ENCODE peak calls at places on chromosomes 4 and X, in four cellular contexts. F is A549, P is GM12878, A is HepG2. T is an unnamed sample.

GRCh38 chrX:130165181-130165702 is 399 bp downstream of the AIFM1 start:
- DNase-seq in F (no peak), P (no peak), A (peak), T (no peak)

GRCh38 chrX:100745806-100746537 is 14.1 kb upstream of the SYTL4 start:
- DNase-seq in F (no peak), P (no peak), A (no peak), T (no peak)

GRCh38 chrX:55767100-55767499 is 49.6 kb downstream of the RRAGB start:
- DNase-seq in F (no peak), P (no peak), A (no peak), T (no peak)

GRCh38 chr4:180675368-180675675 is 1567.9 kb upstream of the TENM3 start:
- DNase-seq in F (no peak), P (no peak), A (no peak), T (no peak)

GRCh38 chr4:19300213-19300612 is 951.5 kb upstream of the SLIT2 start:
- DNase-seq in F (no peak), P (no peak), A (no peak), T (no peak)

GRCh38 chr4:91812319-91812718 is 491.4 kb upstream of the GRID2 start:
- DNase-seq in F (no peak), P (no peak), A (no peak), T (no peak)

GRCh38 chr4:185115827-185116232 is 27.2 kb upstream of the SLC25A4 start:
- DNase-seq in F (peak), P (no peak), A (peak), T (peak)

GRCh38 chr4:106502106-106502699 is 133.6 kb upstream of the GIMD1 start:
- DNase-seq in F (peak), P (no peak), A (peak), T (peak)

GRCh38 chrX:23317799-23318724 is 16.6 kb upstream of the PTCHD1 start:
- DNase-seq in F (peak), P (no peak), A (no peak), T (peak)

GRCh38 chrX:39577976-39578962 is 519.5 kb downstream of the BCOR start:
- DNase-seq in F (no peak), P (peak), A (no peak), T (no peak)

GRCh38 chr4:184265566-184266351 is 48.1 kb upstream of the ENPP6 start:
- DNase-seq in F (peak), P (no peak), A (no peak), T (peak)

GRCh38 chr4:164725066-164725465 is 28.9 kb upstream of the SMIM31 start:
- DNase-seq in F (no peak), P (no peak), A (no peak), T (no peak)

GRCh38 chr4:152784490-152785195 is 4.9 kb downstream of the ARFIP1 start:
- DNase-seq in F (peak), P (no peak), A (peak), T (peak)

GRCh38 chr4:121736735-121737351 is 28.1 kb downstream of the SMIM43 start:
- DNase-seq in F (peak), P (no peak), A (peak), T (peak)

GRCh38 chr4:127832585-127832984 is 48.1 kb upstream of the PLK4 start:
- DNase-seq in F (no peak), P (peak), A (no peak), T (no peak)

GRCh38 chr4:186723207-186724047 is at the start of gene FAT1:
- DNase-seq in F (peak), P (no peak), A (peak), T (peak)

GRCh38 chr4:123941306-123941705 is 544.7 kb downstream of the SPRY1 start:
- DNase-seq in F (no peak), P (no peak), A (no peak), T (no peak)

GRCh38 chrX:14529288-14529989 is at the start of gene GLRA2:
- DNase-seq in F (peak), P (no peak), A (peak), T (no peak)
- TF ChIP-seq ESRRA in F (no peak), P (no peak), A (no peak), T (no peak)

GRCh38 chrX:123731258-123731986 is 1.4 kb downstream of the THOC2 start:
- DNase-seq in F (no peak), P (no peak), A (no peak), T (peak)
- TF ChIP-seq SMC3 in F (no peak), P (no peak), A (no peak), T (no peak)

GRCh38 chr4:74095482-74095881 is 3.5 kb downstream of the CXCL2 start:
- DNase-seq in F (peak), P (no peak), A (no peak), T (no peak)
- TF ChIP-seq ESRRA in F (no peak), P (no peak), A (no peak), T (no peak)

GRCh38 chr4:158998624-158999023 is 104.3 kb upstream of the RAPGEF2 start:
- DNase-seq in F (no peak), P (no peak), A (no peak), T (no peak)
- TF ChIP-seq SMC3 in F (no peak), P (no peak), A (no peak), T (no peak)